ENCODE peak calls at places on chromosome 5, in eight cellular contexts. L, M, H, A, Z, Q, S and K are unnamed samples.

GRCh38 chr5:179300834-179301233 is 44.4 kb downstream of the ADAMTS2 start:
- DNase-seq in Z (no peak), H (no peak), A (peak; percentile 19), L (no peak), S (no peak), M (no peak), Q (no peak), K (no peak)

GRCh38 chr5:151319334-151319733 is 15.8 kb upstream of the SLC36A3 start:
- DNase-seq in A (peak; percentile 18), Q (no peak), S (peak; percentile 46), M (peak; percentile 43), H (no peak), L (no peak), Z (no peak), K (no peak)

GRCh38 chr5:59757442-59757841 is 136.1 kb downstream of the PDE4D start:
- DNase-seq in S (no peak), L (no peak), A (no peak), M (no peak), Q (no peak), Z (no peak), H (no peak), K (no peak)

GRCh38 chr5:167573274-167574127 is 717.9 kb upstream of the WWC1 start:
- DNase-seq in H (no peak), A (peak; percentile 31), Z (no peak), S (peak; percentile 77), Q (peak; percentile 1), L (no peak), M (peak; percentile 85), K (no peak)

GRCh38 chr5:2680979-2681378 is 70.5 kb downstream of the IRX2 start:
- DNase-seq in S (no peak), A (no peak), M (no peak), Q (no peak), Z (no peak), H (no peak), L (no peak), K (no peak)

GRCh38 chr5:9622891-9623547 is 7.1 kb downstream of the TAS2R1 start:
- DNase-seq in S (peak; percentile 15), Q (peak; percentile 73), M (no peak), H (no peak), Z (no peak), L (no peak), A (no peak), K (no peak)

GRCh38 chr5:93304391-93304790 is 276.6 kb downstream of the NR2F1-AS1 start:
- DNase-seq in H (no peak), M (no peak), S (no peak), L (no peak), Z (no peak), Q (no peak), A (no peak), K (no peak)

GRCh38 chr5:78137290-78137689 is 157.2 kb downstream of the AP3B1 start:
- DNase-seq in Z (no peak), A (no peak), M (no peak), S (no peak), L (no peak), Q (no peak), H (no peak), K (no peak)

GRCh38 chr5:40960027-40960426 is 50.7 kb downstream of the C7 start:
- DNase-seq in A (no peak), M (no peak), Z (no peak), H (no peak), L (no peak), Q (no peak), S (no peak), K (no peak)

GRCh38 chr5:82885657-82886389 is 191.4 kb downstream of the TMEM167A start:
- DNase-seq in M (no peak), L (no peak), Z (no peak), A (peak; percentile 9), S (no peak), H (no peak), Q (no peak), K (no peak)

GRCh38 chr5:53714324-53715010 is 154.0 kb downstream of the NDUFS4 start:
- DNase-seq in M (no peak), H (no peak), A (no peak), S (no peak), Z (no peak), Q (no peak), L (no peak), K (no peak)

GRCh38 chr5:93789173-93790070 is 48.0 kb upstream of the POU5F2 start:
- DNase-seq in Z (no peak), Q (peak; percentile 18), A (no peak), S (no peak), H (no peak), M (no peak), L (no peak), K (peak; percentile 41)

GRCh38 chr5:156934450-156935211 is 28.4 kb downstream of the TIMD4 start:
- DNase-seq in Q (no peak), M (no peak), Z (peak; percentile 56), S (peak; percentile 34), H (no peak), A (peak; percentile 16), L (no peak), K (no peak)

GRCh38 chr5:126521130-126521529 is 73.9 kb downstream of the ALDH7A1 start:
- DNase-seq in M (no peak), S (no peak), Z (no peak), H (no peak), Q (no peak), A (no peak), L (no peak), K (no peak)

GRCh38 chr5:173201636-173202265 is 33.3 kb downstream of the NKX2-5 start:
- DNase-seq in Q (peak; percentile 16), A (no peak), Z (no peak), M (no peak), L (no peak), S (no peak), H (no peak), K (peak; percentile 56)

GRCh38 chr5:151612689-151613427 is 21.7 kb upstream of the FAT2 start:
- DNase-seq in A (no peak), Z (no peak), M (no peak), S (no peak), L (no peak), H (no peak), Q (no peak), K (peak; percentile 99)

GRCh38 chr5:10536511-10536910 is 27.4 kb upstream of the ANKRD33B start:
- DNase-seq in M (no peak), H (no peak), Z (no peak), S (peak; percentile 38), A (no peak), Q (no peak), L (no peak), K (no peak)

GRCh38 chr5:458547-459353 is 15.8 kb downstream of the EXOC3 start:
- DNase-seq in A (peak; percentile 49), H (no peak), S (no peak), M (peak; percentile 6), Z (no peak), Q (no peak), L (no peak), K (peak; percentile 81)

GRCh38 chr5:21862986-21863385 is 990.2 kb downstream of the CDH12 start:
- DNase-seq in S (no peak), Z (no peak), H (no peak), M (no peak), L (no peak), Q (no peak), A (no peak), K (no peak)

GRCh38 chr5:80369521-80369920 is 38.3 kb upstream of the ZFYVE16 start:
- DNase-seq in Z (no peak), Q (no peak), H (no peak), M (no peak), S (no peak), L (no peak), A (no peak), K (no peak)

GRCh38 chr5:177453852-177454396 is 7.3 kb downstream of the PRR7 start:
- DNase-seq in Z (no peak), S (peak; percentile 52), A (no peak), H (no peak), M (no peak), Q (no peak), L (no peak), K (no peak)
- H3K27ac ChIP-seq in Z (peak overlapping the region; percentile 88), S (no peak overlapping the region), A (peak overlapping the region; percentile 83), H (peak overlapping the region; percentile 13), M (no peak overlapping the region), Q (peak overlapping the region; percentile 11), L (peak overlapping the region; percentile 91), K (no peak overlapping the region)

DNA sequence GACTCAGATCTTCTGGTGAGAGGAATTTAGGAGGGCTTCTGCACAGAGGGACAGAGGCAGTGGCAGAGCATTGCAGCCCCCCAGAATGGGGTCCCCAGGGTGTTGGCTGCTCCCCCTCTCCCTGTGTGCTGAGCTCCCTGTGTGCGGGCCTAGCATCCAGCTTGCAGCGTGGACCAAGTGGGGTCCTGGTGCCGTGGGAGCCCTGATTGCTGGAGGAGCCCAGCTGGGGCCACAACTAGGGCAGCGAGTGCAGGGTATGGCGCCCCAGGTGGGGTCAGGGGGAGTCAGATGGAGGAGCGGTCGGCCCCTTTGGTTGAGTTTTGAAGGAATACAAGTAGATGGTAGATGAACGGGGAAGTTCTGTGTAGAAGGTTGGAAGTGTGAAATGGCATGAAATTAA is 66.7 kb downstream of the TRIO start:
- DNase-seq in Q (no peak), S (no peak), H (no peak), L (no peak), M (no peak), Z (no peak), A (no peak), K (no peak)
- H3K27ac ChIP-seq in Q (peak overlapping the region; percentile 93), S (no peak overlapping the region), H (no peak overlapping the region), L (peak overlapping the region; percentile 77), M (no peak overlapping the region), Z (no peak overlapping the region), A (no peak overlapping the region), K (peak overlapping the region; percentile 95)

DNA sequence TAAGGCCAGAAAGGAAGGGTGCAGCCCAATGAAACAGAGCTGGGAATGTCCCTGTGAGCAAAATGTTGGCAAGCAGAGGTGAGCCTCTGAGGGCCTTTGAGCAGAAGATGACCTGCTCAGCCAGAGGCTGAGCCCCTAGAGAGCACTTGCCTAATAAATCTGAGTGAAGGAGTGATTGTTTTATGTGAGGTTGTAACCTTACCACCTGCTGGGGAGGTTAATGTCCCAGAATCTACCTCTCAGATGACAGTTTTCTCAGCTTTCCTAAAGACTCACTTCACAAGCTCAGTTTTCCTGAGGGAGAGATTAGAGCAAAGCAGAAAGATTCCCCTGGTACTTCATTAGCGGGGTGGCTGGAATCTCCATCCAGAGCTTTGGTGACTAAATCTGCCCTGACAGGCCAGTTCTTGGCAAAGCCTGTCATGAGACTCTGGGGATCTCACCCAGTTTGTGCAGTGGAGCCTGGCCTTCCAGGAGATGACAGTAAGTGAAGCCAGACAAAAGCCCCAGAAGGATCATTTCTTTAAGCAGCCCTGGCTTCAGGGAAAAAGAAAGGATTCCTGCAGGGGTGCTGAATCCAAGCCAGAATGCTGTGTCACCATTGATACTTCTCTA is 48.7 kb upstream of the GALNT10 start:
- DNase-seq in Q (no peak), M (no peak), H (peak; percentile 21), S (no peak), A (no peak), L (no peak), Z (no peak), K (no peak)
- H3K27ac ChIP-seq in Q (no peak overlapping the region), M (no peak overlapping the region), H (no peak overlapping the region), S (no peak overlapping the region), A (no peak overlapping the region), L (no peak overlapping the region), Z (no peak overlapping the region), K (no peak overlapping the region)

DNA sequence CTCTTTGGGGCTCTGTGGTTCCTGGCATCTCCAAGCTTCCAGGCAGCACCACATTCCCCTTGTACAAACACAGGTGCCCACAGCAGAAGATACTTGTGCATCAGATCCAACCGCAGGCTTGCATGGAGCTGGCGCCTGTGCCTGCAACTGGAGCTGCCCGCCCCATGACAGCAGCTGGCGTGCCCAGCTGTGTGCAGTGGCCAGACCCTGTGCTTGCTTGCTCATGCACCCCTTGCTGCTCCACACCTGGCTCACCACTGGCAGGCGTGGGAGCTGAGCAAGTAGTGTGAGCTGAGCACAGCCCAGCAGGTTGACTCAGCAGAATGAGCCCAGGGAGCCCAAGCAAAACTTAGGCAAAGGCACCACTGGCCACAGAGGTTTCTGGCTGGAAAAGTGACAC is 84.4 kb upstream of the STARD4 start:
- DNase-seq in L (no peak), Q (no peak), M (no peak), Z (no peak), H (no peak), A (no peak), S (no peak), K (no peak)
- H3K27ac ChIP-seq in L (no peak overlapping the region), Q (no peak overlapping the region), M (no peak overlapping the region), Z (no peak overlapping the region), H (no peak overlapping the region), A (no peak overlapping the region), S (no peak overlapping the region), K (no peak overlapping the region)